ENCODE peak calls at places on chromosomes 4 and X, in seven cellular contexts. G, Q, H, F, P, B and K are unnamed samples. For H3K4me1, the result is how much of the 10 kb centered on the place peaks cover.

GRCh38 chr4:26911254-26911653 is 50.6 kb downstream of the STIM2 start:
- DNase-seq in G (no peak), Q (no peak), H (no peak), F (no peak), P (no peak), B (no peak), K (no peak)

GRCh38 chrX:7088968-7089615 is 58.4 kb upstream of the STS start:
- DNase-seq in G (no peak), Q (no peak), H (no peak), F (no peak), P (no peak), B (peak), K (no peak)

GRCh38 chr4:122900314-122900713 is 22.1 kb downstream of the NUDT6 start:
- DNase-seq in G (no peak), Q (no peak), H (no peak), F (no peak), P (no peak), B (no peak), K (no peak)

GRCh38 chr4:6326312-6327060 is 56.8 kb downstream of the WFS1 start:
- DNase-seq in G (no peak), Q (no peak), H (no peak), F (no peak), P (no peak), B (no peak), K (no peak)

GRCh38 chr4:16790508-16790907 is 107.9 kb downstream of the LDB2 start:
- DNase-seq in G (no peak), Q (no peak), H (no peak), F (no peak), P (no peak), B (no peak), K (no peak)

GRCh38 chr4:53477038-53477565 is 99.7 kb downstream of the FIP1L1 start:
- DNase-seq in G (no peak), Q (no peak), H (no peak), F (no peak), P (no peak), B (no peak), K (no peak)

GRCh38 chr4:48331577-48332340 is 9.6 kb upstream of the SLAIN2 start:
- DNase-seq in G (no peak), Q (no peak), H (no peak), F (no peak), P (no peak), B (no peak), K (no peak)

GRCh38 chr4:91256043-91256442 is 1047.7 kb upstream of the GRID2 start:
- DNase-seq in G (no peak), Q (no peak), H (no peak), F (no peak), P (no peak), B (no peak), K (no peak)

GRCh38 chr4:17189322-17189721 is 290.9 kb upstream of the LDB2 start:
- DNase-seq in G (no peak), Q (no peak), H (no peak), F (no peak), P (no peak), B (no peak), K (no peak)

GRCh38 chrX:72105436-72105835 is 26.3 kb downstream of the RTL5 start:
- DNase-seq in G (no peak), Q (no peak), H (no peak), F (no peak), P (no peak), B (peak), K (no peak)

GRCh38 chr4:100190643-100191600 is 654 bp upstream of the DDIT4L start:
- DNase-seq in G (peak), Q (no peak), H (no peak), F (no peak), P (no peak), B (no peak), K (no peak)

GRCh38 chrX:2848806-2849420 is 20.2 kb downstream of the GYG2 start:
- DNase-seq in G (no peak), Q (no peak), H (no peak), F (no peak), P (no peak), B (no peak), K (no peak)

GRCh38 chr4:117324851-117325491 is 239.6 kb upstream of the TRAM1L1 start:
- DNase-seq in G (no peak), Q (no peak), H (no peak), F (no peak), P (no peak), B (no peak), K (no peak)

GRCh38 chr4:5747746-5748365 is 36.9 kb downstream of the EVC start:
- DNase-seq in G (no peak), Q (no peak), H (no peak), F (no peak), P (no peak), B (no peak), K (no peak)

GRCh38 chrX:129717902-129718301 is 20.9 kb upstream of the XPNPEP2 start:
- DNase-seq in G (no peak), Q (no peak), H (no peak), F (peak), P (no peak), B (no peak), K (no peak)

GRCh38 chr4:168857546-168858314 is 152.3 kb downstream of the CBR4 start:
- DNase-seq in G (no peak), Q (no peak), H (no peak), F (no peak), P (no peak), B (no peak), K (no peak)

GRCh38 chr4:2871911-2872310 is 28.3 kb downstream of the ADD1 start:
- DNase-seq in G (no peak), Q (no peak), H (no peak), F (no peak), P (no peak), B (no peak), K (no peak)

GRCh38 chr4:105150511-105150910 is 3.8 kb downstream of the TET2 start:
- DNase-seq in G (no peak), Q (no peak), H (no peak), F (no peak), P (no peak), B (no peak), K (no peak)

DNA sequence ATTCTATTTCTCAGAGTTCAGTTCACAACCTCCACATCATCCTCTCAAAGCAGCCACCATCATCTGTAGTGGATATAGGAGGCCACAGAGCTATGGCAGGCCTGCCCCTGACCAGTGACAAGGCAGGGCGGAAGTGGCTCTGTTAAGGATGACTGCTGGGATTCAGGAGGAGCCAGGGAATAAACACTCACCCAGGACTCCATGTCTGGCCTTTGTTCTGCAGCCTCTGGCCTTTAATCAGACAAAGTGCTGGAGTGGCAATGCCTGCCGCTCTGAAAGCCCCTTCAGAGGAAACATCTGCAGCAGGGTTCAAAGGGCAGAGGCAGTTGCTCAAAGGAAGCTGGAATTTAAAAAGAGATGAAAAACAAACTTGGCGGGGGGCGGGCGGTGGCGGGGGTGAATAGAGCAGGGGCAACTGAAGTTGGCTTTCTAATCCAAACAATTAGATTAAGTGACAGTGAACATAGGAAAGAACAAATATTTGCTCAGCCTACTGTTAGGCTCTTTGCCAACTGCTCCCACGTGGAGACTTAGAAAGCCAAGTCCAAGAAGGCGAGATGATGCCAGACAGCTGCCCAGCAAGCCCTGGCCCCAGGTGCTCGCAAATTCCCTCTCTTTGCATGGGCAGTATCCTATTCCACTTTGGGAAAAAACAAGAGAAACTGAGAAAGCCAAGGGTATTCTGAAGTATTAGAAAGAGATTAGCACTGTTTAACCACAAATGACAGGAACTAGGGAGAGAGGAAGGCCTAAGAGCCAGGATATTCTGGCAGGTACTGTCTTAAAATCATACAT is 5.5 kb downstream of the MPP1 start:
- DNase-seq in G (no peak), Q (no peak), H (no peak), F (no peak), P (no peak), B (no peak), K (no peak)
- H3K27ac ChIP-seq in G (peak), Q (peak), H (peak), F (no peak), P (peak), B (no peak), K (peak)

GRCh38 chrX:118455013-118455412 is 40.6 kb upstream of the DOCK11 start:
- DNase-seq in G (no peak), Q (no peak), H (no peak), F (no peak), P (no peak), B (no peak), K (no peak)

GRCh38 chrX:118459494-118459893 is 36.1 kb upstream of the DOCK11 start:
- DNase-seq in G (no peak), Q (no peak), H (no peak), F (no peak), P (peak), B (no peak), K (no peak)
- TF ChIP-seq CTCF in G (no peak), Q (peak), H (peak), F (peak), P (peak), B (peak), K (peak)

GRCh38 chr4:15684498-15684897 is 2.9 kb downstream of the FAM200B start:
- DNase-seq in G (no peak), Q (no peak), H (no peak), F (no peak), P (no peak), B (no peak), K (no peak)

GRCh38 chr4:15681067-15681371 is 608 bp upstream of the FAM200B start:
- DNase-seq in G (no peak), Q (no peak), H (no peak), F (no peak), P (no peak), B (no peak), K (no peak)

GRCh38 chr4:15682340-15682725 is 706 bp downstream of the FAM200B start:
- DNase-seq in G (no peak), Q (no peak), H (no peak), F (no peak), P (no peak), B (no peak), K (no peak)

GRCh38 chr4:15682790-15683495 is 1.3 kb downstream of the FAM200B start:
- DNase-seq in G (no peak), Q (no peak), H (no peak), F (no peak), P (no peak), B (no peak), K (no peak)

GRCh38 chr4:15681372-15682339 is at the start of gene FAM200B:
- DNase-seq in G (peak), Q (peak), H (peak), F (peak), P (peak), B (peak), K (peak)
- H3K4me1 ChIP-seq in G (half or more), Q (under half), H (under half), F (under half), P (under half), B (under half), K (under half)

GRCh38 chr4:31125061-31125460 is 404.9 kb downstream of the PCDH7 start:
- DNase-seq in G (no peak), Q (no peak), H (no peak), F (no peak), P (no peak), B (no peak), K (no peak)

GRCh38 chr4:31125496-31125895 is 405.3 kb downstream of the PCDH7 start:
- DNase-seq in G (no peak), Q (no peak), H (no peak), F (no peak), P (no peak), B (no peak), K (no peak)

GRCh38 chr4:31124008-31124645 is 404.0 kb downstream of the PCDH7 start:
- DNase-seq in G (no peak), Q (no peak), H (no peak), F (no peak), P (no peak), B (no peak), K (no peak)
- H3K27ac ChIP-seq in G (no peak), Q (no peak), H (no peak), F (no peak), P (no peak), B (no peak), K (no peak)

GRCh38 chr4:167290684-167291083 is 56.4 kb upstream of the SPOCK3 start:
- DNase-seq in G (no peak), Q (no peak), H (no peak), F (no peak), P (no peak), B (no peak), K (no peak)
- TF ChIP-seq CTCF in G (no peak), Q (peak), H (no peak), F (peak), P (no peak), B (no peak), K (no peak)

GRCh38 chr4:76199664-76200211 is 13.9 kb downstream of the SCARB2 start:
- DNase-seq in G (no peak), Q (peak), H (no peak), F (no peak), P (no peak), B (no peak), K (no peak)
- H3K4me1 ChIP-seq in G (half or more), Q (half or more), H (under half), F (half or more), P (under half), B (under half), K (under half)

DNA sequence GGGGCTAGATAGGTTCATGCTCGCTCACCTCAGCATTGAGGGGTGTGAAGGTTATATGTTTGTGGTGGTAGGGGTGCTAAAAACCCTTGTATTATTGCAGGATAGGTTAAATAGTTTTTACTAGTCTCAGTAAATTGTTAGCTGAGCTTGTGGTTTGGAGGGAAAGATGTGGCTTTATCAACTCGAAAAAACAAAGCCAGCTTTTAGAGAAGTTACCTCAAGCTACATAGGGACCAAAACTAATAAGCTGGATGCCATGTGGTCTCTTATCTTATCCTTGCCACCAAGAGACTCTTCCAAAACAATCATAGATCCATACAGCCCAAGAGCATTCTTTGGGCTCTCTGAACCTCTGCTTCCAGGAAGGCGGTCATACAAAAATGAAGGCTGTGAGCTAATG is 29.2 kb downstream of the MSN start:
- DNase-seq in G (no peak), Q (no peak), H (no peak), F (no peak), P (no peak), B (no peak), K (no peak)
- H3K27ac ChIP-seq in G (peak), Q (peak), H (peak), F (peak), P (peak), B (peak), K (peak)

GRCh38 chrX:69615323-69615722 is 590 bp upstream of the EDA start:
- DNase-seq in G (no peak), Q (no peak), H (no peak), F (no peak), P (no peak), B (no peak), K (no peak)

GRCh38 chrX:69616520-69617203 is 749 bp downstream of the EDA start:
- DNase-seq in G (peak), Q (peak), H (no peak), F (peak), P (no peak), B (no peak), K (peak)

GRCh38 chrX:69614896-69615295 is 1.0 kb upstream of the EDA start:
- DNase-seq in G (no peak), Q (no peak), H (no peak), F (no peak), P (no peak), B (no peak), K (no peak)

GRCh38 chrX:69615779-69616519 is at the start of gene EDA:
- DNase-seq in G (peak), Q (peak), H (peak), F (peak), P (peak), B (peak), K (peak)

GRCh38 chrX:69618803-69619202 is 2.9 kb downstream of the EDA start:
- DNase-seq in G (no peak), Q (no peak), H (no peak), F (no peak), P (no peak), B (no peak), K (no peak)
- TF ChIP-seq CTCF in G (no peak), Q (peak), H (peak), F (peak), P (peak), B (no peak), K (no peak)

GRCh38 chr4:76053730-76054129 is 17.9 kb upstream of the CXCL11 start:
- DNase-seq in G (no peak), Q (no peak), H (no peak), F (no peak), P (no peak), B (no peak), K (no peak)

GRCh38 chr4:76055005-76055404 is 19.1 kb upstream of the CXCL11 start:
- DNase-seq in G (no peak), Q (no peak), H (no peak), F (no peak), P (no peak), B (no peak), K (no peak)

GRCh38 chr4:76058888-76059426 is 15.6 kb upstream of the ART3 start:
- DNase-seq in G (no peak), Q (no peak), H (no peak), F (no peak), P (no peak), B (no peak), K (no peak)

GRCh38 chr4:76058302-76058701 is 16.2 kb upstream of the ART3 start:
- DNase-seq in G (no peak), Q (no peak), H (no peak), F (no peak), P (no peak), B (no peak), K (no peak)

DNA sequence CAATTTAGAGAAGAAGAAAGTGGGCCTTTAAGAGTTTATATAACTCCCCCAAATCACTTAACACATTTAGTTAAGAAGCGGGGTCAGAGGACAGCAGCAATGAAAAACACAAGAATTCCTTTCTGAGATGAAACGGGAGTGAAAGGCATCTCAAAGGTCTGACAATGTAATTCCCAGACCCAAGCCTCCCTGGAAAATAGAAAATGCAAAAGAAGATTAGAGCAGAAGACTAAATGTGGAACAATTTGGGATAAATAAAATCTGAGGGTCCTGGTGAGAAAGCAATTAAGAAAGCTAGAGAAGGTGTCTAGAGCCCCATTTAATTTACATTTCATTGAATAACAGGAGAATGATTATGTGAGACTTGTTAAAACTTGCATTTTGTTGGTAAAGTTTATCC is 19.1 kb upstream of the ART3 start:
- DNase-seq in G (no peak), Q (no peak), H (no peak), F (no peak), P (no peak), B (no peak), K (no peak)
- H3K4me1 ChIP-seq in G (under half), Q (under half), H (under half), F (under half), P (under half), B (under half), K (under half)

GRCh38 chrX:74537011-74537390 is 77.4 kb downstream of the RLIM start:
- DNase-seq in G (no peak), Q (peak), H (no peak), F (no peak), P (no peak), B (no peak), K (no peak)
- H3K27ac ChIP-seq in G (peak), Q (peak), H (peak), F (peak), P (no peak), B (no peak), K (peak)